ENCODE peak calls at places on chromosomes 2 and 18, in five cellular contexts. Z is astrocyte of the spinal cord; O is epithelial cell of prostate; G is Calu3; L is stimulated activated CD4-positive, alpha-beta T cell treated with anti-CD3 and anti-CD28 coated beads, Interleukin-1b, Interleukin-23, amount 100 ng/mL, for 1 hour. R is an unnamed sample.

GRCh38 chr18:79068299-79068945 is 772 bp upstream of the ATP9B start:
- DNase-seq in Z (peak), O (no peak), G (no peak), L (no peak), R (peak)

GRCh38 chr2:121790276-121790956 is 35.0 kb downstream of the TSN start:
- DNase-seq in Z (peak), O (peak), G (peak), L (no peak), R (peak)

GRCh38 chr2:222904557-222905258 is 43.9 kb downstream of the ACSL3 start:
- DNase-seq in Z (peak), O (no peak), G (no peak), L (no peak), R (peak)

GRCh38 chr2:136327162-136327852 is 209.4 kb upstream of the CXCR4 start:
- DNase-seq in Z (peak), O (peak), G (no peak), L (peak), R (peak)

GRCh38 chr2:71348302-71348701 is 16.7 kb downstream of the ZNF638 start:
- DNase-seq in Z (peak), O (no peak), G (no peak), L (no peak), R (peak)

GRCh38 chr2:173414823-173415322 is 60.2 kb downstream of the CDCA7 start:
- DNase-seq in Z (peak), O (no peak), G (peak), L (no peak), R (peak)

GRCh38 chr2:8489221-8489620 is 192.6 kb upstream of the ID2 start:
- DNase-seq in Z (no peak), O (no peak), G (no peak), L (no peak), R (no peak)

GRCh38 chr2:95122197-95122551 is 566 bp upstream of the MRPS5 start:
- DNase-seq in Z (no peak), O (no peak), G (no peak), L (no peak), R (no peak)

GRCh38 chr18:22342625-22343024 is 75.1 kb downstream of the CTAGE1 start:
- DNase-seq in Z (peak), O (peak), G (peak), L (no peak), R (peak)

GRCh38 chr2:24820175-24820513 is 26.9 kb downstream of the CENPO start:
- DNase-seq in Z (no peak), O (no peak), G (no peak), L (no peak), R (no peak)

GRCh38 chr2:254231-254630 is 9.6 kb downstream of the SH3YL1 start:
- DNase-seq in Z (no peak), O (no peak), G (no peak), L (no peak), R (peak)

GRCh38 chr2:236679906-236680305 is 110.3 kb downstream of the ACKR3 start:
- DNase-seq in Z (peak), O (peak), G (no peak), L (no peak), R (peak)

GRCh38 chr2:140734992-140735391 is 1395.8 kb downstream of the LRP1B start:
- DNase-seq in Z (no peak), O (no peak), G (no peak), L (no peak), R (no peak)

GRCh38 chr2:143968860-143969259 is 551.1 kb downstream of the ZEB2 start:
- DNase-seq in Z (no peak), O (no peak), G (no peak), L (no peak), R (no peak)

GRCh38 chr18:6997802-6998201 is 119.8 kb downstream of the LAMA1 start:
- DNase-seq in Z (no peak), O (no peak), G (no peak), L (no peak), R (peak)

GRCh38 chr2:107313316-107313715 is 427.3 kb upstream of the ST6GAL2 start:
- DNase-seq in Z (no peak), O (no peak), G (no peak), L (no peak), R (no peak)

GRCh38 chr2:8545676-8546318 is 136.1 kb upstream of the ID2 start:
- DNase-seq in Z (no peak), O (no peak), G (no peak), L (no peak), R (no peak)

GRCh38 chr18:62741118-62741566 is 25.8 kb downstream of the PHLPP1 start:
- DNase-seq in Z (peak), O (peak), G (peak), L (no peak), R (peak)

GRCh38 chr18:21242141-21243040 is at the start of gene GREB1L:
- DNase-seq in Z (peak), O (no peak), G (peak), L (no peak), R (peak)

GRCh38 chr2:117935954-117936353 is 77.9 kb downstream of the CCDC93 start:
- DNase-seq in Z (no peak), O (no peak), G (no peak), L (no peak), R (no peak)

GRCh38 chr2:223696719-223697118 is 94.6 kb upstream of the SCG2 start:
- DNase-seq in Z (peak), O (peak), G (peak), L (no peak), R (peak)

GRCh38 chr2:145597011-145597410 is 1077.1 kb upstream of the ZEB2 start:
- DNase-seq in Z (no peak), O (no peak), G (no peak), L (no peak), R (no peak)

GRCh38 chr2:239247401-239248245 is 153.2 kb downstream of the HDAC4 start:
- DNase-seq in Z (peak), O (no peak), G (peak), L (no peak), R (peak)

GRCh38 chr2:188046437-188046836 is 245.2 kb upstream of the GULP1 start:
- DNase-seq in Z (peak), O (no peak), G (no peak), L (no peak), R (peak)

GRCh38 chr2:175948202-175948601 is 53.9 kb downstream of the LNPK start:
- DNase-seq in Z (no peak), O (no peak), G (no peak), L (no peak), R (no peak)

GRCh38 chr2:9247786-9248185 is 41.2 kb downstream of the ASAP2 start:
- DNase-seq in Z (no peak), O (no peak), G (no peak), L (no peak), R (peak)

GRCh38 chr2:73987109-73987947 is 2.6 kb downstream of the TET3 start:
- DNase-seq in Z (peak), O (no peak), G (peak), L (no peak), R (peak)

GRCh38 chr2:100214265-100214961 is 72.0 kb upstream of the AFF3 start:
- DNase-seq in Z (no peak), O (no peak), G (no peak), L (no peak), R (no peak)

GRCh38 chr2:240968731-240969624 is 29.4 kb upstream of the SNED1 start:
- DNase-seq in Z (no peak), O (no peak), G (no peak), L (no peak), R (no peak)

GRCh38 chr2:161134547-161135518 is 25.4 kb upstream of the TANK start:
- DNase-seq in Z (peak), O (no peak), G (peak), L (no peak), R (peak)

GRCh38 chr2:120677221-120677620 is 58.4 kb upstream of the GLI2 start:
- DNase-seq in Z (no peak), O (no peak), G (no peak), L (no peak), R (no peak)

R was measured in RPMI7951.